ENCODE peak calls at places on chromosomes 4 and X, in five cellular contexts. One of them, this sample, is unnamed.

GRCh38 chrX:24877854-24878650 is 137.7 kb downstream of the ARX start:
- DNase-seq in NCI-H1417 treated with DMSO at 0.1 percent for 48 hours: peak
- DNase-seq in type B pancreatic cell: no peak
- DNase-seq in OCI-LY7: no peak
- DNase-seq in GM23338: no peak
- DNase-seq in this sample: no peak

GRCh38 chr4:107654694-107655093 is 65.3 kb downstream of the PAPSS1 start:
- DNase-seq in NCI-H1417 treated with DMSO at 0.1 percent for 48 hours: peak
- DNase-seq in type B pancreatic cell: no peak
- DNase-seq in OCI-LY7: no peak
- DNase-seq in GM23338: no peak
- DNase-seq in this sample: no peak

GRCh38 chr4:40848251-40848650 is 98.5 kb downstream of the NSUN7 start:
- DNase-seq in NCI-H1417 treated with DMSO at 0.1 percent for 48 hours: peak
- DNase-seq in type B pancreatic cell: no peak
- DNase-seq in OCI-LY7: no peak
- DNase-seq in GM23338: peak
- DNase-seq in this sample: no peak

GRCh38 chr4:139585468-139585867 is 29.4 kb upstream of the SETD7 start:
- DNase-seq in NCI-H1417 treated with DMSO at 0.1 percent for 48 hours: no peak
- DNase-seq in type B pancreatic cell: no peak
- DNase-seq in OCI-LY7: no peak
- DNase-seq in GM23338: no peak
- DNase-seq in this sample: no peak

GRCh38 chrX:130575831-130576404 is 174.1 kb downstream of the RBMX2 start:
- DNase-seq in NCI-H1417 treated with DMSO at 0.1 percent for 48 hours: no peak
- DNase-seq in type B pancreatic cell: no peak
- DNase-seq in OCI-LY7: peak
- DNase-seq in GM23338: peak
- DNase-seq in this sample: peak

GRCh38 chrX:65643046-65643785 is 24.2 kb upstream of the MSN start:
- DNase-seq in NCI-H1417 treated with DMSO at 0.1 percent for 48 hours: no peak
- DNase-seq in type B pancreatic cell: no peak
- DNase-seq in OCI-LY7: no peak
- DNase-seq in GM23338: no peak
- DNase-seq in this sample: no peak

GRCh38 chr4:769511-769910 is 56.4 kb downstream of the CPLX1 start:
- DNase-seq in NCI-H1417 treated with DMSO at 0.1 percent for 48 hours: no peak
- DNase-seq in type B pancreatic cell: no peak
- DNase-seq in OCI-LY7: no peak
- DNase-seq in GM23338: no peak
- DNase-seq in this sample: no peak

GRCh38 chr4:60723796-60724195 is 476.3 kb upstream of the ADGRL3 start:
- DNase-seq in NCI-H1417 treated with DMSO at 0.1 percent for 48 hours: no peak
- DNase-seq in type B pancreatic cell: no peak
- DNase-seq in OCI-LY7: no peak
- DNase-seq in GM23338: no peak
- DNase-seq in this sample: no peak

GRCh38 chrX:151983186-151983585 is 8.7 kb upstream of the GABRE start:
- DNase-seq in NCI-H1417 treated with DMSO at 0.1 percent for 48 hours: no peak
- DNase-seq in type B pancreatic cell: no peak
- DNase-seq in OCI-LY7: no peak
- DNase-seq in GM23338: no peak
- DNase-seq in this sample: no peak

GRCh38 chr4:81255524-81255923 is 40.5 kb upstream of the PRKG2 start:
- DNase-seq in NCI-H1417 treated with DMSO at 0.1 percent for 48 hours: no peak
- DNase-seq in type B pancreatic cell: no peak
- DNase-seq in OCI-LY7: no peak
- DNase-seq in GM23338: no peak
- DNase-seq in this sample: no peak

GRCh38 chrX:16993791-16994318 is 47.4 kb downstream of the REPS2 start:
- DNase-seq in NCI-H1417 treated with DMSO at 0.1 percent for 48 hours: no peak
- DNase-seq in type B pancreatic cell: no peak
- DNase-seq in OCI-LY7: no peak
- DNase-seq in GM23338: peak
- DNase-seq in this sample: peak

GRCh38 chr4:14749910-14750309 is 252.4 kb upstream of the CPEB2 start:
- DNase-seq in NCI-H1417 treated with DMSO at 0.1 percent for 48 hours: no peak
- DNase-seq in type B pancreatic cell: no peak
- DNase-seq in OCI-LY7: no peak
- DNase-seq in GM23338: peak
- DNase-seq in this sample: no peak

GRCh38 chr4:62328526-62328925 is 1128.4 kb downstream of the ADGRL3 start:
- DNase-seq in NCI-H1417 treated with DMSO at 0.1 percent for 48 hours: no peak
- DNase-seq in type B pancreatic cell: no peak
- DNase-seq in OCI-LY7: no peak
- DNase-seq in GM23338: no peak
- DNase-seq in this sample: no peak

GRCh38 chr4:158042591-158043030 is 130.2 kb downstream of the GASK1B start:
- DNase-seq in NCI-H1417 treated with DMSO at 0.1 percent for 48 hours: no peak
- DNase-seq in type B pancreatic cell: no peak
- DNase-seq in OCI-LY7: no peak
- DNase-seq in GM23338: no peak
- DNase-seq in this sample: no peak

GRCh38 chr4:128924951-128925350 is 115.5 kb downstream of the JADE1 start:
- DNase-seq in NCI-H1417 treated with DMSO at 0.1 percent for 48 hours: no peak
- DNase-seq in type B pancreatic cell: no peak
- DNase-seq in OCI-LY7: no peak
- DNase-seq in GM23338: no peak
- DNase-seq in this sample: peak

GRCh38 chr4:141058739-141059507 is 74.3 kb downstream of the RNF150 start:
- DNase-seq in NCI-H1417 treated with DMSO at 0.1 percent for 48 hours: no peak
- DNase-seq in type B pancreatic cell: no peak
- DNase-seq in OCI-LY7: no peak
- DNase-seq in GM23338: no peak
- DNase-seq in this sample: no peak

GRCh38 chr4:152033621-152034020 is 272.8 kb upstream of the GATB start:
- DNase-seq in NCI-H1417 treated with DMSO at 0.1 percent for 48 hours: no peak
- DNase-seq in type B pancreatic cell: no peak
- DNase-seq in OCI-LY7: no peak
- DNase-seq in GM23338: no peak
- DNase-seq in this sample: no peak

GRCh38 chrX:30620125-30620524 is 33.1 kb upstream of the GK start:
- DNase-seq in NCI-H1417 treated with DMSO at 0.1 percent for 48 hours: no peak
- DNase-seq in type B pancreatic cell: no peak
- DNase-seq in OCI-LY7: no peak
- DNase-seq in GM23338: no peak
- DNase-seq in this sample: no peak

GRCh38 chr4:3331511-3332394 is 38.9 kb downstream of the RGS12 start:
- DNase-seq in NCI-H1417 treated with DMSO at 0.1 percent for 48 hours: no peak
- DNase-seq in type B pancreatic cell: peak
- DNase-seq in OCI-LY7: no peak
- DNase-seq in GM23338: no peak
- DNase-seq in this sample: no peak

GRCh38 chr4:125111352-125111751 is 203.4 kb upstream of the FAT4 start:
- DNase-seq in NCI-H1417 treated with DMSO at 0.1 percent for 48 hours: no peak
- DNase-seq in type B pancreatic cell: no peak
- DNase-seq in OCI-LY7: no peak
- DNase-seq in GM23338: peak
- DNase-seq in this sample: peak

GRCh38 chr4:1216869-1217294 is 32.0 kb downstream of the CTBP1 start:
- DNase-seq in NCI-H1417 treated with DMSO at 0.1 percent for 48 hours: no peak
- DNase-seq in type B pancreatic cell: no peak
- DNase-seq in OCI-LY7: peak
- DNase-seq in GM23338: no peak
- DNase-seq in this sample: peak

GRCh38 chr4:51943221-51943620 is 76.9 kb downstream of the LRRC66 start:
- DNase-seq in NCI-H1417 treated with DMSO at 0.1 percent for 48 hours: no peak
- DNase-seq in type B pancreatic cell: no peak
- DNase-seq in OCI-LY7: no peak
- DNase-seq in GM23338: no peak
- DNase-seq in this sample: no peak

GRCh38 chrX:110257889-110258288 is 60.0 kb downstream of the AMMECR1 start:
- DNase-seq in NCI-H1417 treated with DMSO at 0.1 percent for 48 hours: no peak
- DNase-seq in type B pancreatic cell: no peak
- DNase-seq in OCI-LY7: no peak
- DNase-seq in GM23338: peak
- DNase-seq in this sample: no peak

GRCh38 chr4:75584067-75584466 is 28.2 kb downstream of the ODAPH start:
- DNase-seq in NCI-H1417 treated with DMSO at 0.1 percent for 48 hours: no peak
- DNase-seq in type B pancreatic cell: no peak
- DNase-seq in OCI-LY7: no peak
- DNase-seq in GM23338: no peak
- DNase-seq in this sample: no peak

GRCh38 chr4:159220353-159220752 is 117.5 kb downstream of the RAPGEF2 start:
- DNase-seq in NCI-H1417 treated with DMSO at 0.1 percent for 48 hours: no peak
- DNase-seq in type B pancreatic cell: no peak
- DNase-seq in OCI-LY7: no peak
- DNase-seq in GM23338: no peak
- DNase-seq in this sample: no peak

GRCh38 chr4:20687894-20688293 is 12.4 kb upstream of the PACRGL start:
- DNase-seq in NCI-H1417 treated with DMSO at 0.1 percent for 48 hours: no peak
- DNase-seq in type B pancreatic cell: no peak
- DNase-seq in OCI-LY7: no peak
- DNase-seq in GM23338: no peak
- DNase-seq in this sample: no peak

GRCh38 chr4:177726111-177726510 is 283.9 kb upstream of the AGA start:
- DNase-seq in NCI-H1417 treated with DMSO at 0.1 percent for 48 hours: no peak
- DNase-seq in type B pancreatic cell: no peak
- DNase-seq in OCI-LY7: no peak
- DNase-seq in GM23338: no peak
- DNase-seq in this sample: no peak

GRCh38 chr4:57425610-57426009 is 315.4 kb upstream of the IGFBP7 start:
- DNase-seq in NCI-H1417 treated with DMSO at 0.1 percent for 48 hours: no peak
- DNase-seq in type B pancreatic cell: no peak
- DNase-seq in OCI-LY7: no peak
- DNase-seq in GM23338: no peak
- DNase-seq in this sample: no peak

GRCh38 chrX:15404712-15405111 is 20.5 kb upstream of the VEGFD start:
- DNase-seq in NCI-H1417 treated with DMSO at 0.1 percent for 48 hours: no peak
- DNase-seq in type B pancreatic cell: no peak
- DNase-seq in OCI-LY7: no peak
- DNase-seq in GM23338: no peak
- DNase-seq in this sample: no peak

GRCh38 chrX:85084770-85085393 is 81.2 kb downstream of the APOOL start:
- DNase-seq in NCI-H1417 treated with DMSO at 0.1 percent for 48 hours: no peak
- DNase-seq in type B pancreatic cell: no peak
- DNase-seq in OCI-LY7: peak
- DNase-seq in GM23338: peak
- DNase-seq in this sample: peak

GRCh38 chr4:185782523-185782922 is 29.5 kb downstream of the SORBS2 start:
- DNase-seq in NCI-H1417 treated with DMSO at 0.1 percent for 48 hours: no peak
- DNase-seq in type B pancreatic cell: no peak
- DNase-seq in OCI-LY7: no peak
- DNase-seq in GM23338: no peak
- DNase-seq in this sample: no peak

GRCh38 chrX:130079824-130080406 is 30.4 kb downstream of the ELF4 start:
- DNase-seq in NCI-H1417 treated with DMSO at 0.1 percent for 48 hours: no peak
- DNase-seq in type B pancreatic cell: no peak
- DNase-seq in OCI-LY7: peak
- DNase-seq in GM23338: peak
- DNase-seq in this sample: peak

GRCh38 chr4:102692474-102692873 is 68.3 kb downstream of the MANBA start:
- DNase-seq in NCI-H1417 treated with DMSO at 0.1 percent for 48 hours: no peak
- DNase-seq in type B pancreatic cell: no peak
- DNase-seq in OCI-LY7: no peak
- DNase-seq in GM23338: no peak
- DNase-seq in this sample: no peak

GRCh38 chr4:6019316-6020263 is 1.4 kb upstream of the C4orf50 start:
- DNase-seq in NCI-H1417 treated with DMSO at 0.1 percent for 48 hours: no peak
- DNase-seq in type B pancreatic cell: no peak
- DNase-seq in OCI-LY7: peak
- DNase-seq in GM23338: peak
- DNase-seq in this sample: peak

GRCh38 chr4:41209187-41209586 is 5.2 kb downstream of the APBB2 start:
- DNase-seq in NCI-H1417 treated with DMSO at 0.1 percent for 48 hours: no peak
- DNase-seq in type B pancreatic cell: no peak
- DNase-seq in OCI-LY7: no peak
- DNase-seq in GM23338: no peak
- DNase-seq in this sample: no peak

GRCh38 chrX:30713061-30713525 is 59.9 kb downstream of the GK start:
- DNase-seq in NCI-H1417 treated with DMSO at 0.1 percent for 48 hours: no peak
- DNase-seq in type B pancreatic cell: no peak
- DNase-seq in OCI-LY7: peak
- DNase-seq in GM23338: peak
- DNase-seq in this sample: peak

This sample was measured in Karpas-422.